ENCODE peak calls at places on chromosome 21, in seven cellular contexts. T is cardiac fibroblast, U is body of pancreas, H is heart left ventricle, Z is dorsolateral prefrontal cortex, M is PC-9, F is heart right ventricle. J is an unnamed sample.

GRCh38 chr21:34580181-34580700 is 34.7 kb downstream of the RCAN1 start:
- DNase-seq in T (no peak), U (peak), H (no peak), Z (no peak), M (peak), F (peak), J (no peak)

GRCh38 chr21:23131177-23131576 is 2133.0 kb downstream of the NCAM2 start:
- DNase-seq in T (no peak), U (no peak), H (no peak), Z (no peak), M (peak), F (no peak), J (no peak)

GRCh38 chr21:29190920-29191319 is 60.5 kb downstream of the MAP3K7CL start:
- DNase-seq in T (peak), U (no peak), H (no peak), Z (no peak), M (no peak), F (no peak), J (no peak)

GRCh38 chr21:32007461-32007860 is 134.6 kb downstream of the HUNK start:
- DNase-seq in T (no peak), U (no peak), H (no peak), Z (no peak), M (no peak), F (no peak), J (no peak)

GRCh38 chr21:35737899-35738341 is 322.4 kb downstream of the SETD4 start:
- DNase-seq in T (peak), U (no peak), H (no peak), Z (no peak), M (peak), F (peak), J (no peak)

GRCh38 chr21:41215856-41216408 is 48.0 kb downstream of the BACE2 start:
- DNase-seq in T (no peak), U (no peak), H (no peak), Z (no peak), M (no peak), F (no peak), J (no peak)

GRCh38 chr21:45858180-45858579 is 123.4 kb upstream of the COL6A1 start:
- DNase-seq in T (no peak), U (no peak), H (no peak), Z (no peak), M (no peak), F (no peak), J (no peak)

GRCh38 chr21:34886554-34887385 is 162.3 kb downstream of the RUNX1 start:
- DNase-seq in T (peak), U (peak), H (peak), Z (no peak), M (no peak), F (peak), J (no peak)

GRCh38 chr21:16279658-16280581 is 550.1 kb downstream of the USP25 start:
- DNase-seq in T (peak), U (no peak), H (no peak), Z (peak), M (no peak), F (no peak), J (no peak)

GRCh38 chr21:45150630-45151265 is 76.4 kb downstream of the ADARB1 start:
- DNase-seq in T (no peak), U (no peak), H (no peak), Z (no peak), M (no peak), F (no peak), J (no peak)

GRCh38 chr21:34900376-34900775 is 148.7 kb downstream of the RUNX1 start:
- DNase-seq in T (no peak), U (no peak), H (no peak), Z (no peak), M (no peak), F (no peak), J (no peak)

GRCh38 chr21:34345892-34346291 is 17.9 kb upstream of the KCNE2 start:
- DNase-seq in T (peak), U (no peak), H (no peak), Z (no peak), M (no peak), F (no peak), J (no peak)

GRCh38 chr21:15842565-15842880 is 112.7 kb downstream of the USP25 start:
- DNase-seq in T (no peak), U (no peak), H (no peak), Z (no peak), M (no peak), F (no peak), J (no peak)

GRCh38 chr21:34732388-34732821 is 63.6 kb downstream of the CLIC6 start:
- DNase-seq in T (no peak), U (no peak), H (no peak), Z (no peak), M (no peak), F (no peak), J (no peak)

GRCh38 chr21:35236090-35236489 is 187.0 kb upstream of the RUNX1 start:
- DNase-seq in T (no peak), U (no peak), H (no peak), Z (no peak), M (no peak), F (no peak), J (no peak)

GRCh38 chr21:38533887-38534286 is 35.6 kb upstream of the ERG start:
- DNase-seq in T (peak), U (no peak), H (no peak), Z (no peak), M (no peak), F (no peak), J (no peak)

GRCh38 chr21:35084869-35085268 is 35.8 kb upstream of the RUNX1 start:
- DNase-seq in T (peak), U (no peak), H (no peak), Z (no peak), M (no peak), F (no peak), J (no peak)

GRCh38 chr21:32182449-32182848 is 96.4 kb downstream of the MIS18A start:
- DNase-seq in T (no peak), U (no peak), H (no peak), Z (no peak), M (no peak), F (no peak), J (no peak)

GRCh38 chr21:46459356-46460112 is 843 bp downstream of the DIP2A start:
- DNase-seq in T (peak), U (peak), H (peak), Z (peak), M (no peak), F (peak), J (no peak)

GRCh38 chr21:44858791-44859190 is 14.7 kb downstream of the PTTG1IP start:
- DNase-seq in T (no peak), U (no peak), H (peak), Z (no peak), M (no peak), F (peak), J (no peak)

GRCh38 chr21:45412909-45413581 is 8.1 kb downstream of the COL18A1 start:
- DNase-seq in T (peak), U (no peak), H (peak), Z (no peak), M (no peak), F (no peak), J (no peak)

GRCh38 chr21:37263827-37264226 is 3.3 kb downstream of the VPS26C start:
- DNase-seq in T (no peak), U (no peak), H (no peak), Z (no peak), M (no peak), F (no peak), J (no peak)

GRCh38 chr21:37257526-37257966 is 9.6 kb downstream of the VPS26C start:
- DNase-seq in T (peak), U (no peak), H (no peak), Z (peak), M (no peak), F (no peak), J (no peak)

GRCh38 chr21:37253991-37254390 is 13.1 kb downstream of the VPS26C start:
- DNase-seq in T (no peak), U (no peak), H (no peak), Z (no peak), M (no peak), F (no peak), J (no peak)

GRCh38 chr21:37259426-37259825 is 7.7 kb downstream of the VPS26C start:
- DNase-seq in T (no peak), U (no peak), H (no peak), Z (no peak), M (no peak), F (no peak), J (no peak)

DNA sequence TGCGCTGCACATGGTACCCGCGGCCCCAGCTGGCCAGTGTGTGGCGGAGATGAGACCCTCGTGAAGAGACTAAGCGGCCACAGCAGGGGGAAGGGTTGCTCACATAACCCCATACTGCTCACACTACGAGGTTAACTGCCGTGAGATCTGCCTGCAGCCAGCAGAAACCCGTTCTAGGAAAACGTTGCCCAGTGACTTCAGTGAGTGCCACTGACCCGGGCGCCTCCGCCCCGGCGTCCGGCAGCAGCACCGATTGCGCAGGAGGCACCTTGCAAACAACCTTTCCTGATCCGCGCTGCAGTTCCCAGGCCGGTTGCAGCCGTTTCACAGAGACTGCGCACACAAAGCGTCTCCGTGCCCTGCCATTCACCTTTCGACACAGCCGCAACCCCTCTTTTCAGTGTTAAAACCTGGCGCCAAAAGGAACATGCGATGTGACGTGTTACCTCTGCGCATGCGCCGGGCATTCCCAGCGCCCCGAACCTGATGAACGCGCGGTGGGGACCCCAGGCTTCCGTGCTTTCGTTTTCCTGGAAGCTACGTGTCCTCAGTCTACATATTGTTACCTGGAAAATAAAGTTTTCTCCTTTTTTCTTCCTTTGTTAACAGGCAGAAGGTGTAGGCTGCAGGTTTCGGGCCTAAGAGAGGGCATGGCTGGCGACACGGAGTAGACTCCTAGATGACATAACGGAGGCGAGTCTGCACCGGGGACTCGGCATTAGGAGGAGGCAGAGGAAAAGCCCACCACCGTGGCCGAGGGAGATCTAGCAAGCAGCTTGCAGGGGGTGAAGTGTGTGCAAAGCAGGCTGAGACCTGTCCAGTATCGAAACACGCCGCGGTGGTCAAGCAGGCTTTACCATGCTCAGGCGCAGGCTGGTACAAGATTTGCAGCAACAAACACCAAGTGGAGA is 8.9 kb downstream of the VPS26C start:
- DNase-seq in T (peak), U (peak), H (peak), Z (peak), M (peak), F (peak), J (no peak)
- TF ChIP-seq CTCF in T (no peak), U (no peak), H (no peak), Z (no peak), M (no peak), F (no peak), J (no peak)

GRCh38 chr21:33229099-33229775 is 501 bp upstream of the IFNAR2 start:
- DNase-seq in T (no peak), U (no peak), H (no peak), Z (no peak), M (no peak), F (no peak), J (no peak)

GRCh38 chr21:33231526-33231925 is 1.8 kb downstream of the IFNAR2 start:
- DNase-seq in T (no peak), U (no peak), H (no peak), Z (no peak), M (no peak), F (no peak), J (no peak)

GRCh38 chr21:33229776-33230517 is at the start of gene IFNAR2:
- DNase-seq in T (peak), U (peak), H (peak), Z (peak), M (peak), F (peak), J (peak)

GRCh38 chr21:33232640-33233039 is 2.9 kb downstream of the IFNAR2 start:
- DNase-seq in T (peak), U (no peak), H (no peak), Z (no peak), M (no peak), F (no peak), J (no peak)

DNA sequence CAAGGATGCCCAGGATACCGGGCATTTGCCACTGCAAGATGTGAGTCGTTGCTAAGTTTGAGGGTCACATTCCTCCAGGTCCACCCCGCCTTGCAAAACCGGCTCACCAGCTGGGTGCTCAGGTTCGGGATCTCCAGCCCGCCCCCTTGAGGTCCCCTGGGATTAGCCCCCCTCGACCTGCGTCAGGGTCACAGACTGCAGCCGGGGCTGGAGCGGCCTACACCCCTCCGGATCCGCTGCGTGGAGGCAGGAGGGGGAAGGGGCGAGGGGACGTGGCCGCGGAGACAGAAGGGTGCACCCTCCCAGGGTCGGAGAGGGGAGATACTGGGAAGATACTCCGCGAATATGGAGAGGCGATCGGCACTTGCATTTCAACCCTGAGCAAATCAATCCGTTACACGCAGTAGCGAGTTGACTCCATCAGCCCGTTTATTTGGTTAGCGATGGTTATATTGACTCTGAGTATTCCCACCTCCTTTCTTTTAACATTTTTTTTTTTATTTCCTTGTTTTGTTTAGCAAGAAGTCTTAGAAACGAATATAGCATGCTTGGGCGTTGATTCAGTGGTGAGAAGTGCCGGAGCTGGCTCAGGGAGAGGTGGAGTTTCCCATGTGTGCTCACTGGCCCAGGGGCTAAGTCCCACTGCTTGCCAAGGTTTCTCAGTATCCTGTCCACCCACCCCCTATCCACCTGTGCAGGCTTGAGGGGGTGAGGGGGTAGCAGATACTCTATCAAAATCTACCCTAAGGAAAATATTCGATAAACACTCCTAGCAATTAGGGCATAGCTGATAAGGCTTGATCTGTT is 983 bp downstream of the IFNAR2 start:
- DNase-seq in T (peak), U (peak), H (peak), Z (peak), M (peak), F (peak), J (no peak)
- TF ChIP-seq CTCF in T (no peak), U (peak), H (peak), Z (peak), M (no peak), F (peak), J (no peak)

GRCh38 chr21:42247716-42248115 is 28.8 kb downstream of the ABCG1 start:
- DNase-seq in T (no peak), U (no peak), H (no peak), Z (no peak), M (no peak), F (no peak), J (no peak)

GRCh38 chr21:42248241-42248640 is 29.3 kb downstream of the ABCG1 start:
- DNase-seq in T (no peak), U (no peak), H (no peak), Z (no peak), M (no peak), F (no peak), J (no peak)

GRCh38 chr21:42243026-42243425 is 24.1 kb downstream of the ABCG1 start:
- DNase-seq in T (no peak), U (no peak), H (no peak), Z (no peak), M (no peak), F (no peak), J (no peak)

GRCh38 chr21:42242611-42243010 is 23.7 kb downstream of the ABCG1 start:
- DNase-seq in T (no peak), U (no peak), H (no peak), Z (no peak), M (no peak), F (no peak), J (no peak)

DNA sequence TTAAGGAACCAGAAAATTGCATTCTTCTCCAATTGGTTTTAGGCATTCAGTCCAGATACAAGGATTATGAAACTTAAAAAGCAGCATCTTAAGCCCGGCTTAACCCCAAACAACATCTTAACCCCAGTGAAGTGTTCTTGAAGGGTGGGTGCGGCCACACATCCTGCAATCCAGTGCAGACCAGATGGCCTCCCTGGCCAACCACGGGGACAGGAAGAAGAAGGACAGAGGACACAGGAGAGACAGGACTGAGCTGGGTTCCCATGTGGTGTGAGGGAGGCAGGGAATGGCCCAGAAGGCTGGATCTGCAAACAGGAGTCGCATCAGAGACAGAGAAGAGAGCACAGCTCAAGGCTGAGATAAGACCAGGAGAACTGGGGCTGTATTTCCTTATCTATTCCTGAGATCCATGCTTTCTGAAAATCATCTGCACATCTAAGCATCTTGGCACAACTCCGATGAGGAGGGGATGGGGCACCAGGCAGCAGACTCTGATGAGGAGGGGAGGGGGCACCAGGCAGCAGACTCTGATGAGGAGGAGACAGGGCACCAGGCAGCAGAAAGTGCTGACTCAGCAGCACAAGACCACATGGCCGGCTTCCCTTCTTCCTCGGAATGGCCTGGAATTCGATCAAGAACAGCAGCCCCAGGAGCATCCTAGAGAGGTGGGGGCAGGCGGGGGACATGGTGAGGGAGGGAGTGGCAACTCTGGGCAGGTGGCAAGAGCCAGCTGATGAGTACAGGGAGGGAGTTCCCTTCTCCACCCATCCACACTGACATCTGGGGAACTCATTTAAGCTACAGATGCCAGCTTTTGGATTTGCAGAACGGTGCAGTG is 26.6 kb downstream of the ABCG1 start:
- DNase-seq in T (no peak), U (no peak), H (no peak), Z (no peak), M (no peak), F (no peak), J (no peak)
- TF ChIP-seq CTCF in T (no peak), U (no peak), H (no peak), Z (no peak), M (no peak), F (no peak), J (no peak)

GRCh38 chr21:42668620-42669019 is 15.2 kb downstream of the PDE9A start:
- DNase-seq in T (no peak), U (no peak), H (no peak), Z (no peak), M (no peak), F (no peak), J (no peak)

GRCh38 chr21:42668193-42668592 is 14.8 kb downstream of the PDE9A start:
- DNase-seq in T (no peak), U (no peak), H (no peak), Z (no peak), M (no peak), F (no peak), J (no peak)

GRCh38 chr21:42670058-42670830 is 16.8 kb downstream of the PDE9A start:
- DNase-seq in T (no peak), U (no peak), H (no peak), Z (no peak), M (no peak), F (no peak), J (no peak)

GRCh38 chr21:42670884-42671283 is 17.5 kb downstream of the PDE9A start:
- DNase-seq in T (no peak), U (no peak), H (no peak), Z (no peak), M (no peak), F (no peak), J (no peak)

GRCh38 chr21:42669069-42669468 is 15.6 kb downstream of the PDE9A start:
- DNase-seq in T (peak), U (no peak), H (no peak), Z (no peak), M (no peak), F (peak), J (no peak)
- TF ChIP-seq CTCF in T (peak), U (no peak), H (peak), Z (no peak), M (no peak), F (peak), J (peak)

GRCh38 chr21:43826623-43826974 is 37.2 kb downstream of the RRP1 start:
- DNase-seq in T (no peak), U (no peak), H (peak), Z (no peak), M (no peak), F (no peak), J (no peak)

GRCh38 chr21:43824883-43825609 is 35.7 kb downstream of the RRP1 start:
- DNase-seq in T (no peak), U (no peak), H (peak), Z (no peak), M (no peak), F (no peak), J (no peak)

GRCh38 chr21:43825610-43825935 is 36.2 kb downstream of the RRP1 start:
- DNase-seq in T (no peak), U (no peak), H (peak), Z (no peak), M (no peak), F (no peak), J (no peak)

GRCh38 chr21:43827015-43827611 is 37.7 kb downstream of the RRP1 start:
- DNase-seq in T (peak), U (no peak), H (no peak), Z (peak), M (peak), F (no peak), J (no peak)

DNA sequence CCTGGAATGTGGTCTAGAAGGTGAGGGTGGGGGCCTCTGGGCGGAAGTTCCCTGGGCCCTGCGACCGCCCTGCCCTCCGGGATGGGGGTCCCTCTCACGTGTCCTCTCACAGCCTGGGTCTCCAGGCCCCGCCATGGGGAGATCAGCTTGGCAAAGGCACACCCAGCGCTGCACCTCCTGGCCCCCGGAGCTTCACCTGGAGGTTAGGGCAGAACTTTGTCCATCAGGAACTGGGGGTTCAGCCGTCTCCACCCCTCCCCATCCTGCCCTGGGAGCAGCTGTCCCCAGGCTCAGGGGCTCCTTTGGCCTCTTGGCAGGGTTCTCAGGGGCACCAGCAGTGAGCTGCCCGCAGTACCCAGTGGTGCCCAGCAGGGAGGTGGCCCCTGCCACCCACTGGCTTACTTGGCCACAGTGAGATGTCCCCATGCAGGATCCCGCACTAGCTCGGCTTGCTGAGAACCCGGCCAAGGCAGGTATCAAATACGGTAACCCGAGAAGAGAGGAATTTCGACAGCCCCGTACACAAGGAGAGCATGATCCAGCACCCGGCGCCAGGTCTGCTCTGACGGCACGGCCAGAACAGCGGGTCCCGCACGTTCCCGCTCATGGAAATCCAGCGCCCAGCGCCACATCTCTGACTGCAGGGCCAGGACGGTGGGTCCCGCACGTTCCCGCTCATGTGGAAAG is 36.7 kb downstream of the RRP1 start:
- DNase-seq in T (no peak), U (no peak), H (peak), Z (no peak), M (peak), F (no peak), J (no peak)
- TF ChIP-seq CTCF in T (peak), U (peak), H (no peak), Z (no peak), M (peak), F (no peak), J (no peak)